ENCODE peak calls at places on chromosomes 3 and 15, in seven cellular contexts. T is H1, A is GM23248, J is mammary epithelial cell, V is mesenchymal stem cell, P is IMR-90, W is neuronal stem cell. L is an unnamed sample. For H3K4me1 and H3K36me3, the result is how much of the 10 kb centered on the place peaks cover.

GRCh38 chr3:174308761-174309160 is 550.4 kb upstream of the NAALADL2 start:
- DNase-seq in T (no peak), A (no peak), J (no peak), V (no peak), P (no peak), W (no peak), L (no peak)

GRCh38 chr15:75688278-75688557 is 24.4 kb downstream of the CSPG4 start:
- DNase-seq in T (no peak), A (no peak), J (no peak), V (no peak), P (no peak), W (no peak), L (no peak)

GRCh38 chr3:115275897-115276296 is 128.8 kb upstream of the ZBTB20 start:
- DNase-seq in T (no peak), A (peak), J (no peak), V (peak), P (peak), W (no peak), L (peak)

GRCh38 chr15:33543957-33544356 is 233.2 kb downstream of the RYR3 start:
- DNase-seq in T (no peak), A (no peak), J (no peak), V (no peak), P (no peak), W (no peak), L (no peak)

GRCh38 chr3:43214616-43215015 is 71.7 kb upstream of the SNRK start:
- DNase-seq in T (no peak), A (peak), J (peak), V (peak), P (no peak), W (no peak), L (no peak)

GRCh38 chr15:36356511-36356910 is 222.9 kb upstream of the CDIN1 start:
- DNase-seq in T (no peak), A (no peak), J (no peak), V (peak), P (peak), W (no peak), L (no peak)

GRCh38 chr3:170496868-170497140 is 78.1 kb downstream of the CLDN11 start:
- DNase-seq in T (no peak), A (no peak), J (no peak), V (no peak), P (no peak), W (no peak), L (no peak)

GRCh38 chr15:45776772-45777171 is 141.9 kb downstream of the SQOR start:
- DNase-seq in T (no peak), A (no peak), J (no peak), V (no peak), P (no peak), W (no peak), L (no peak)

GRCh38 chr3:79233431-79234060 is 534.3 kb downstream of the ROBO1 start:
- DNase-seq in T (peak), A (no peak), J (no peak), V (no peak), P (no peak), W (no peak), L (no peak)

GRCh38 chr15:72146221-72146620 is 28.0 kb downstream of the SENP8 start:
- DNase-seq in T (no peak), A (no peak), J (no peak), V (no peak), P (no peak), W (no peak), L (no peak)

GRCh38 chr3:107710851-107711250 is 188.1 kb downstream of the BBX start:
- DNase-seq in T (no peak), A (peak), J (peak), V (peak), P (peak), W (no peak), L (peak)

GRCh38 chr15:45795487-45796069 is 160.7 kb downstream of the SQOR start:
- DNase-seq in T (peak), A (peak), J (peak), V (peak), P (peak), W (peak), L (peak)

GRCh38 chr3:174439621-174440349 is 419.3 kb upstream of the NAALADL2 start:
- DNase-seq in T (no peak), A (peak), J (peak), V (peak), P (peak), W (no peak), L (peak)

GRCh38 chr15:44738340-44738984 is 2.1 kb downstream of the TRIM69 start:
- DNase-seq in T (no peak), A (peak), J (peak), V (peak), P (peak), W (peak), L (peak)

GRCh38 chr15:24955549-24955929 is 752 bp downstream of the SNRPN start:
- DNase-seq in T (no peak), A (no peak), J (no peak), V (no peak), P (no peak), W (no peak), L (peak)

GRCh38 chr15:97961067-97961954 is 808 bp downstream of the ARRDC4 start:
- DNase-seq in T (peak), A (peak), J (peak), V (peak), P (peak), W (peak), L (peak)

GRCh38 chr15:90471769-90472168 is 58.0 kb upstream of the CRTC3 start:
- DNase-seq in T (no peak), A (no peak), J (no peak), V (no peak), P (no peak), W (no peak), L (no peak)

GRCh38 chr15:71093089-71094024 is 21.9 kb upstream of the THSD4 start:
- DNase-seq in T (no peak), A (peak), J (peak), V (no peak), P (peak), W (no peak), L (peak)

GRCh38 chr15:64017082-64017588 is 29.1 kb downstream of the DAPK2 start:
- DNase-seq in T (no peak), A (peak), J (peak), V (no peak), P (peak), W (no peak), L (peak)

GRCh38 chr15:71709808-71710418 is 100.4 kb upstream of the NR2E3 start:
- DNase-seq in T (no peak), A (no peak), J (no peak), V (no peak), P (no peak), W (no peak), L (no peak)

GRCh38 chr15:72166716-72167417 is 30.7 kb downstream of the GRAMD2A start:
- DNase-seq in T (no peak), A (no peak), J (no peak), V (no peak), P (no peak), W (no peak), L (no peak)

GRCh38 chr3:62028236-62028635 is 345.1 kb downstream of the FEZF2 start:
- DNase-seq in T (no peak), A (no peak), J (no peak), V (no peak), P (no peak), W (no peak), L (no peak)

GRCh38 chr3:151316267-151316991 is at the start of gene GPR87:
- DNase-seq in T (no peak), A (peak), J (peak), V (no peak), P (peak), W (no peak), L (no peak)

GRCh38 chr3:188287339-188287738 is 133.4 kb downstream of the LPP start:
- DNase-seq in T (no peak), A (no peak), J (no peak), V (no peak), P (no peak), W (no peak), L (no peak)

GRCh38 chr3:172918165-172918564 is 167.6 kb downstream of the ECT2 start:
- DNase-seq in T (no peak), A (no peak), J (no peak), V (peak), P (peak), W (no peak), L (peak)

GRCh38 chr15:69217381-69217780 is 56.9 kb downstream of the GLCE start:
- DNase-seq in T (no peak), A (no peak), J (no peak), V (no peak), P (no peak), W (no peak), L (no peak)

GRCh38 chr3:183153210-183153950 is 9.2 kb downstream of the LAMP3 start:
- DNase-seq in T (no peak), A (no peak), J (no peak), V (no peak), P (no peak), W (no peak), L (no peak)

GRCh38 chr3:189508784-189509489 is 122.3 kb upstream of the TP63 start:
- DNase-seq in T (no peak), A (no peak), J (peak), V (peak), P (no peak), W (no peak), L (peak)

GRCh38 chr3:150227839-150228238 is 180.3 kb upstream of the TSC22D2 start:
- DNase-seq in T (peak), A (peak), J (no peak), V (peak), P (peak), W (peak), L (peak)

GRCh38 chr3:58093573-58094195 is 85.5 kb downstream of the FLNB start:
- DNase-seq in T (no peak), A (peak), J (peak), V (peak), P (peak), W (no peak), L (peak)

GRCh38 chr3:38640661-38641441 is 8.6 kb downstream of the SCN5A start:
- DNase-seq in T (no peak), A (no peak), J (no peak), V (no peak), P (no peak), W (peak), L (no peak)

GRCh38 chr3:107627962-107628542 is 105.3 kb downstream of the BBX start:
- DNase-seq in T (no peak), A (peak), J (no peak), V (no peak), P (no peak), W (no peak), L (peak)

GRCh38 chr3:18047052-18047451 is 304.6 kb upstream of the TBC1D5 start:
- DNase-seq in T (no peak), A (peak), J (no peak), V (no peak), P (no peak), W (no peak), L (peak)

GRCh38 chr3:99256788-99257187 is 355.3 kb upstream of the DCBLD2 start:
- DNase-seq in T (no peak), A (no peak), J (no peak), V (no peak), P (no peak), W (no peak), L (no peak)

DNA sequence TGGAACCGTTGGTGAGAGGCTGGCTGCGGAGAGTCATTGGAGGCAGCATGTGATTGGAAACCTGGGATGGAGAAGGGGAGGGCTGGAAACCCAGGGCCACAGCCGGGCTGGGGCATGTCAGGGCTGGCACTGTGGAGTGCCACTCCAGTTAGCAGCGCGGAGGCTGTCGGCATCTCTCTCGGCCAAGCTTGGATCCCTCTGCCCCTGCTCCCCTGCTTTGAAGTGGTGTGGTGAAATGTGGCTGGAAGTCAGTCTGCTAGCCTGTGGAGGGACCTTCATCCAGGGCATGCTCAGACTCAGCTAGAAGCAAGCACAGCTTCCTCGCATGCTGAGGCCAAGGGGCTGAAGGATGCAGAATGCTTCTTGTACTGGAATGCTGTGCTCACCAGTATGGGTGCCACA is 13.5 kb downstream of the SLCO3A1 start:
- DNase-seq in T (no peak), A (peak), J (peak), V (peak), P (no peak), W (no peak), L (peak)
- H3K4me1 ChIP-seq in T (under half), A (under half), J (under half), V (under half), P (under half), W (under half), L (under half)

GRCh38 chr15:55909036-55909811 is 84.2 kb downstream of the NEDD4 start:
- DNase-seq in T (no peak), A (peak), J (peak), V (peak), P (peak), W (no peak), L (peak)
- H3K9ac ChIP-seq in T (no peak), A (no peak), J (peak), V (no peak), P (peak), W (no peak), L (no peak)

GRCh38 chr3:10319251-10319650 is 1.7 kb downstream of the SEC13 start:
- DNase-seq in T (no peak), A (no peak), J (no peak), V (no peak), P (no peak), W (no peak), L (peak)
- H3K36me3 ChIP-seq in T (under half), A (under half), J (under half), V (under half), P (under half), W (under half), L (under half)

GRCh38 chr3:122598556-122598955 is 21.1 kb downstream of the PARP15 start:
- DNase-seq in T (no peak), A (no peak), J (no peak), V (no peak), P (no peak), W (no peak), L (no peak)

GRCh38 chr3:122606330-122606729 is 28.9 kb downstream of the PARP15 start:
- DNase-seq in T (no peak), A (no peak), J (no peak), V (no peak), P (no peak), W (no peak), L (no peak)

DNA sequence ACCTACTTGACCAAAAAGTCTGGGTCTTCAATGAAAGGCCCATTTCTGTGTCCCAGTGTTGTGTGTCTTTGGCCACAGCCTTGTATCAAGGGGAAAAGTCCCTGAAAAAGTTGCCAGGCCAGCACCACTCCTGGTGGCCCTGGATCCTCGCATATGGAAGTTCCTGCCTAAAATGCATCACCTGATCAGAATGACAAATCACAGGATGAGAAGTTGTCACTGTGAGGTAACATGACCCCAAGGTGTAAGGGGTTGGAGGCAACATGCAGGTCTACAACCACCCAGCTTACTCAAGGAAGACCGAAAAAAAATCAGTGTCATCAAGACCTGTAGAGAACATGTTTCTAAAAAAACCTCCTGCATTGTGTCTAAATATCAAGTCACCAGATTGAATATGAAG is 25.6 kb downstream of the PARP15 start:
- DNase-seq in T (no peak), A (no peak), J (no peak), V (no peak), P (no peak), W (no peak), L (no peak)
- H3K4me1 ChIP-seq in T (under half), A (under half), J (under half), V (under half), P (under half), W (under half), L (under half)

GRCh38 chr3:46559030-46559704 is 6.9 kb downstream of the LRRC2 start:
- DNase-seq in T (no peak), A (no peak), J (no peak), V (no peak), P (peak), W (no peak), L (peak)
- H3K9ac ChIP-seq in T (no peak), A (no peak), J (no peak), V (peak), P (peak), W (no peak), L (peak)

DNA sequence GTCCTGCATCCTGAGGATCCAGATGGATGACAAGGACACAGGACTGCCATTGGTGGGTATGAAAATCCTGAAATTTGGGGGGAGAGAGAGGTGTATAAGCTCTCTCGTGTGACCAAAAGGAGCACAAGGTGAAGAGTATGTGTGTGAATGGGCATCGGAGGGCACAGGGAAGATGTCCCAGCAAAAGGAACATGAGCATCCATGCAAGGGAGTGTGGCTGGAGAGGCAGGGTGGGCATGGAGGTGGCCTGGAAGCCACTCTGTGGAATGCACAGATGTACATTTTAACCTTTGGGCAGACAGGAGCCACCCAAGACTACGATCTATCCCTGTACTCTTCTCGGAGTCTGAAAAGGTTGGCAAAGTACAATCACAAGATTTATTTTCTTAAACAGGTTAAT is 54.5 kb downstream of the CAPN7 start:
- DNase-seq in T (no peak), A (no peak), J (no peak), V (no peak), P (no peak), W (no peak), L (no peak)
- H3K36me3 ChIP-seq in T (under half), A (under half), J (under half), V (under half), P (under half), W (under half), L (half or more)

GRCh38 chr3:76733073-76733759 is 306.7 kb upstream of the ROBO2 start:
- DNase-seq in T (no peak), A (no peak), J (no peak), V (no peak), P (no peak), W (no peak), L (no peak)
- H3K4me1 ChIP-seq in T (under half), A (under half), J (under half), V (under half), P (under half), W (under half), L (under half)

GRCh38 chr3:4506559-4507009 is 13.4 kb downstream of the ITPR1 start:
- DNase-seq in T (no peak), A (no peak), J (no peak), V (no peak), P (no peak), W (no peak), L (no peak)

GRCh38 chr3:4507010-4507596 is 14.0 kb downstream of the ITPR1 start:
- DNase-seq in T (no peak), A (peak), J (no peak), V (peak), P (peak), W (no peak), L (peak)

GRCh38 chr3:4503050-4503449 is 9.9 kb downstream of the ITPR1 start:
- DNase-seq in T (no peak), A (no peak), J (no peak), V (no peak), P (no peak), W (no peak), L (no peak)

GRCh38 chr3:4505688-4506558 is 12.8 kb downstream of the ITPR1 start:
- DNase-seq in T (no peak), A (no peak), J (no peak), V (no peak), P (no peak), W (no peak), L (no peak)

DNA sequence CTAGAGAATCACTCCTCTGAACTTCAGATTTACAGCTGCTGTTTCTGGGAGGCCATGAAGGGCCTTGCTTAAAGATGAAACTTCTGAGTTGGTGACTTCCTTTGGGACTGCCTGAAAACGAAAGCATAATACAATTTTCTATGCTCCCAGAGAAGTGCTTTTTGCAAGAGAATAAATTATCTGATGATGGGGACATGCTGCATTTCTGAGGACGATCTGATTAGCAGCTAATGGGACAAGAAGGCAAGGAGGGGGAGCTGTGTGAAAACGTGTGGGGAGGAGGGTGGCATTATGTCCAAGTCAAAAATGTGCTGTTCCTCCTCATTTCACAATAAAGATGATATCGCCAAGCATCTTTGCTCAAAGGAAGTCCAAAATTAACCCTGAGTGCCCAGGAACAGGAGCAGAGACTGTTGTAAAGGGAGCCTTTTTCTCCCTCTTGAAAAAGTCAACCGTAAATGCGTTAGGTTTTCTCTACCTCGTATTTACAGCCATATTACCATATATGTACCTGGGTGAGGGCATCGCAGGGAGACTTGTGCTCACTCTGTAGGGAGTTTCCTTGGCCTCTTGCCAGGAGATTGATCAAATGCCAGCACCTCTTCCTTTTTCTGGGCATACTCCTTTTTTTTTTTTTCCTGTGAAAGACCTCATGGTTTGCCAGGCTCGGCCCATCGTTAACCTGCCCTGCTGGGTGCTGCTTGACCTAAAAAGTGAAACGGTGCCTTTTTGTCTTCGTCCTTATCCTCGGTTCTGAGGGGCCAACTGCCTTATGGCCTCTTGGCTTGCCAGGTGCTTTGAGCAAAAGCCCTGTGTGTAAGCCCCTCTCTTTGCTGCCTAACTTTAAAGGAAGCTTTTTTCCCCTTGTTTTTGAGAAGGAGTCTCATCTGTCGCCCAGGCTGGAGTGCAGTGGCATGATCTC is 11.5 kb downstream of the ITPR1 start:
- DNase-seq in T (no peak), A (peak), J (peak), V (peak), P (no peak), W (no peak), L (no peak)
- H3K9ac ChIP-seq in T (no peak), A (no peak), J (no peak), V (peak), P (peak), W (no peak), L (no peak)

GRCh38 chr15:58702233-58702632 is 47.3 kb downstream of the ADAM10 start:
- DNase-seq in T (no peak), A (no peak), J (no peak), V (no peak), P (no peak), W (no peak), L (no peak)
- H3K36me3 ChIP-seq in T (under half), A (under half), J (under half), V (under half), P (under half), W (under half), L (under half)